ENCODE peak calls at places on chromosomes 7 and 10, in five cellular contexts. M is H9, V is H1, T is neuronal stem cell, Z is mesenchymal stem cell. H is an unnamed sample.

GRCh38 chr7:50625360-50625759 is 60.2 kb upstream of the DDC start:
- DNase-seq in M (no peak), V (no peak), T (no peak), Z (no peak), H (no peak)

GRCh38 chr10:74755273-74755672 is 71.1 kb upstream of the KAT6B start:
- DNase-seq in M (peak; percentile 8), V (no peak), T (no peak), Z (no peak), H (no peak)

GRCh38 chr7:18212788-18213187 is 185.1 kb upstream of the PRPS1L1 start:
- DNase-seq in M (no peak), V (no peak), T (no peak), Z (peak; percentile 51), H (no peak)

GRCh38 chr7:105885386-105886111 is 9.2 kb upstream of the ATXN7L1 start:
- DNase-seq in M (no peak), V (no peak), T (no peak), Z (peak; percentile 27), H (no peak)

GRCh38 chr10:28463676-28464395 is 69.1 kb upstream of the WAC start:
- DNase-seq in M (no peak), V (no peak), T (no peak), Z (no peak), H (no peak)

GRCh38 chr10:132459252-132460028 is 62.4 kb downstream of the PWWP2B start:
- DNase-seq in M (peak; percentile 21), V (no peak), T (no peak), Z (no peak), H (no peak)

GRCh38 chr10:3902809-3903410 is 117.9 kb upstream of the KLF6 start:
- DNase-seq in M (no peak), V (no peak), T (no peak), Z (peak; percentile 76), H (peak; percentile 33)

GRCh38 chr7:36795451-36796021 is 71.2 kb upstream of the AOAH start:
- DNase-seq in M (no peak), V (no peak), T (no peak), Z (no peak), H (no peak)

GRCh38 chr10:105793071-105793470 is 1152.0 kb downstream of the SORCS3 start:
- DNase-seq in M (no peak), V (no peak), T (no peak), Z (no peak), H (no peak)

GRCh38 chr10:68137174-68137573 is 27.9 kb downstream of the MYPN start:
- DNase-seq in M (no peak), V (no peak), T (no peak), Z (no peak), H (no peak)

GRCh38 chr10:98403812-98404504 is 11.0 kb downstream of the PYROXD2 start:
- DNase-seq in M (no peak), V (no peak), T (no peak), Z (peak; percentile 44), H (no peak)

GRCh38 chr7:121075952-121076349 is 87.4 kb downstream of the CPED1 start:
- DNase-seq in M (no peak), V (no peak), T (no peak), Z (no peak), H (no peak)

GRCh38 chr7:42689626-42690025 is 222.2 kb downstream of the C7orf25 start:
- DNase-seq in M (no peak), V (no peak), T (no peak), Z (no peak), H (peak; percentile 41)

GRCh38 chr7:2417981-2418481 is 14.6 kb downstream of the CHST12 start:
- DNase-seq in M (no peak), V (no peak), T (no peak), Z (no peak), H (no peak)

GRCh38 chr7:82050134-82050533 is 280.3 kb upstream of the HGF start:
- DNase-seq in M (no peak), V (no peak), T (no peak), Z (peak; percentile 95), H (peak; percentile 2)

GRCh38 chr7:77933394-77933793 is 134.8 kb downstream of the PHTF2 start:
- DNase-seq in M (no peak), V (no peak), T (no peak), Z (peak; percentile 70), H (no peak)

GRCh38 chr10:8338177-8338766 is 283.8 kb downstream of the GATA3 start:
- DNase-seq in M (no peak), V (no peak), T (no peak), Z (no peak), H (no peak)
- H2BK12ac ChIP-seq in M (no peak overlapping the region), V (no peak overlapping the region), T (no peak overlapping the region), Z (no peak overlapping the region), H (no peak overlapping the region)

DNA sequence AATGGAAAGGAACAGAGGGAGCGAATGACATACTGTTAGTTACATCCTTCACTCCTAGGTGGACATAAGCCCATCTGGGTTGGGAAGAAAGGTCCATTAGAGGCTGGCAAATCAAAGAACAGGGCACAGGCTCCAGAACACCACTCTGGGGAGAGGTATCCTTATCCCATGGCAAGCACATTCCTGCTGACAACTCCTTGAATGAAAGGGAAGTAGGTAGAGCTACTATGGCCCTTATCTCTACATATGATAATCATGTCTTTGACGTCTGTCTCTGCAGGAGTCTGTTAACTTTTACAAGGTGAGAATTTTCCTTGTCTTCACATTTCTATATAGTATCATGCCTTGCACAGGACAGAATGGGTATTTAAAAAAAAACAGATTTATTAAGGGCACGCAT is 10.4 kb downstream of the DENND11 start:
- DNase-seq in M (no peak), V (no peak), T (no peak), Z (no peak), H (no peak)
- H3K23ac ChIP-seq in M (no peak overlapping the region), V (no peak overlapping the region), T (no peak overlapping the region), Z (no peak overlapping the region), H (no peak overlapping the region)

GRCh38 chr10:88152720-88153119 is 289.3 kb downstream of the PTEN start:
- DNase-seq in M (no peak), V (no peak), T (no peak), Z (peak; percentile 92), H (peak; percentile 35)
- H2BK5ac ChIP-seq in M (no peak overlapping the region), V (no peak overlapping the region), T (no peak overlapping the region), Z (no peak overlapping the region), H (peak overlapping the region; percentile 25)

GRCh38 chr7:151124899-151125399 is 38.7 kb downstream of the AGAP3 start:
- DNase-seq in M (no peak), V (no peak), T (no peak), Z (no peak), H (no peak)

GRCh38 chr7:151122794-151123484 is 36.7 kb downstream of the AGAP3 start:
- DNase-seq in M (no peak), V (no peak), T (no peak), Z (no peak), H (no peak)

GRCh38 chr7:151123485-151124204 is 37.4 kb downstream of the AGAP3 start:
- DNase-seq in M (peak; percentile 94), V (no peak), T (peak; percentile 87), Z (peak; percentile 81), H (peak; percentile 80)

GRCh38 chr7:151125459-151125834 is 39.2 kb downstream of the AGAP3 start:
- DNase-seq in M (peak; percentile 89), V (no peak), T (peak; percentile 82), Z (peak; percentile 54), H (peak; percentile 45)

GRCh38 chr7:151124205-151124880 is 38.1 kb downstream of the AGAP3 start:
- DNase-seq in M (no peak), V (no peak), T (no peak), Z (no peak), H (no peak)
- H2BK12ac ChIP-seq in M (no peak overlapping the region), V (peak overlapping the region; percentile 0), T (no peak overlapping the region), Z (no peak overlapping the region), H (no peak overlapping the region)

GRCh38 chr10:21526184-21526951 is 886 bp upstream of the SKIDA1 start:
- DNase-seq in M (peak; percentile 80), V (no peak), T (no peak), Z (peak; percentile 86), H (peak; percentile 60)
- H3K23ac ChIP-seq in M (no peak overlapping the region), V (no peak overlapping the region), T (peak overlapping the region; percentile 97), Z (no peak overlapping the region), H (no peak overlapping the region)

GRCh38 chr10:125093199-125093841 is 67.0 kb downstream of the CTBP2 start:
- DNase-seq in M (no peak), V (no peak), T (no peak), Z (peak; percentile 84), H (peak; percentile 59)
- H2BK5ac ChIP-seq in M (no peak overlapping the region), V (no peak overlapping the region), T (no peak overlapping the region), Z (no peak overlapping the region), H (no peak overlapping the region)

GRCh38 chr7:55594870-55595269 is 22.6 kb upstream of the VOPP1 start:
- DNase-seq in M (no peak), V (no peak), T (no peak), Z (no peak), H (no peak)

GRCh38 chr7:55592492-55592891 is 20.2 kb upstream of the VOPP1 start:
- DNase-seq in M (no peak), V (no peak), T (no peak), Z (no peak), H (no peak)

GRCh38 chr7:55593172-55593514 is 20.8 kb upstream of the VOPP1 start:
- DNase-seq in M (no peak), V (no peak), T (no peak), Z (no peak), H (no peak)

GRCh38 chr7:55594414-55594813 is 22.1 kb upstream of the VOPP1 start:
- DNase-seq in M (peak; percentile 31), V (no peak), T (no peak), Z (no peak), H (no peak)

GRCh38 chr7:55593515-55594318 is 21.4 kb upstream of the VOPP1 start:
- DNase-seq in M (peak; percentile 83), V (no peak), T (peak; percentile 48), Z (peak; percentile 82), H (peak; percentile 71)
- H2BK12ac ChIP-seq in M (no peak overlapping the region), V (no peak overlapping the region), T (peak overlapping the region; percentile 88), Z (no peak overlapping the region), H (no peak overlapping the region)

H was measured in trophoblast cell.